ENCODE peak calls at places on chromosome 22, in four cellular contexts. W is neuronal stem cell, J is IMR-90, Q is H9. D is an unnamed sample.

GRCh38 chr22:36238348-36239149 is 778 bp downstream of the APOL2 start:
- DNase-seq in W (no peak), J (no peak), Q (peak), D (no peak)

GRCh38 chr22:19965771-19966709 is 24.4 kb upstream of the TXNRD2 start:
- DNase-seq in W (no peak), J (no peak), Q (peak), D (peak)

GRCh38 chr22:50399751-50400331 is 56.7 kb downstream of the PPP6R2 start:
- DNase-seq in W (peak), J (no peak), Q (peak), D (peak)

GRCh38 chr22:37701121-37701786 is 4.4 kb downstream of the TRIOBP start:
- DNase-seq in W (no peak), J (peak), Q (no peak), D (no peak)

GRCh38 chr22:20906387-20906767 is 10.8 kb upstream of the CRKL start:
- DNase-seq in W (no peak), J (no peak), Q (no peak), D (no peak)

GRCh38 chr22:46788426-46789168 is 26.1 kb downstream of the TBC1D22A start:
- DNase-seq in W (no peak), J (no peak), Q (no peak), D (no peak)

GRCh38 chr22:20602589-20603164 is 95.3 kb downstream of the MED15 start:
- DNase-seq in W (no peak), J (no peak), Q (peak), D (no peak)

GRCh38 chr22:36328635-36329216 is 59.0 kb downstream of the MYH9 start:
- DNase-seq in W (no peak), J (peak), Q (no peak), D (peak)

GRCh38 chr22:19769393-19769715 is 8.8 kb downstream of the TBX1 start:
- DNase-seq in W (no peak), J (no peak), Q (no peak), D (no peak)

GRCh38 chr22:46731246-46732040 is 6.6 kb downstream of the CERK start:
- DNase-seq in W (no peak), J (no peak), Q (peak), D (peak)

GRCh38 chr22:22110548-22111266 is 128.1 kb upstream of the TOP3B start:
- DNase-seq in W (peak), J (peak), Q (peak), D (peak)

GRCh38 chr22:19607198-19608113 is 83.2 kb upstream of the CLDN5 start:
- DNase-seq in W (no peak), J (peak), Q (peak), D (no peak)

GRCh38 chr22:50444663-50445062 is 30.2 kb downstream of the SBF1 start:
- DNase-seq in W (no peak), J (peak), Q (no peak), D (peak)

DNA sequence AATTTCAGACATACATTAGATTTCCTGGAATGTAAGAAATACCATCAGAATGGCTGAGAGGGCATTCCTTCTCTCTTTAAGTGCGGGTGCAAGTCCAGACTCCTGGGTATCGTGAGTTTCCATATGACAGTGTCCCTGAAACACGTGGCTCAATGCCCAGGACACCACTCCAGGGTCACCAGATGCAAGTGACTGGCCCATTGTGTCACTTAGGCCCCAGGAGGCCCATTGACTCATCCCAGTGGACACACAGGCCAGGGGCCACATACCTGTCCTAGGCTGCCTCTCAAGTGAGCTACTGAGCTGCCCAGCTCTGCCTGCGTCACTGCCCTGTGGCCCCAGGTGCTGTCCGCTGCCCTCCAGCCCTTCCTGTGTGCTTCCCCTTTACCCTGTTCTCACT is 18.5 kb downstream of the FBLN1 start:
- DNase-seq in W (no peak), J (no peak), Q (no peak), D (no peak)
- H2BK15ac ChIP-seq in W (no peak), J (no peak), Q (no peak), D (no peak)

DNA sequence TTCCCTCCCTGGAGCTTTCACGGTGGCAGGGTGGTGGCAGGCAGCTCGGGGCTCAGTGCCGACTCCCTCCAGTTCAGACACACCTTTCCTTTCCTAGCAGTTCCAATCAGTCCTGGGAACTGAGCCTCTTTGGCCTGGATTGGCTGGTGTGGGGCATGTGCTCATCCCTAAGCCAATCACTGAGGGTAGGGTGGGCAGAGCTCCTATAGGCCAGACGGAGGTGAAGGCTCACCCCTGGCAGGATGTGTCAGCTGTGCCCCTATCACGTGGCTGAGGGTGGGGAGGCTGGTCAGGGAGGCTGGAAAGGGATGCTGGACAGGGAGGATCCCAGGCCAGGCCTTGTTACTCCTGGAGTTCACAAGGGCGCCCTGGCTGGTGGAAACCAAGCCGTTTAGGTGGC is 40.2 kb downstream of the CACNA1I start:
- DNase-seq in W (no peak), J (no peak), Q (no peak), D (no peak)
- H2BK15ac ChIP-seq in W (no peak), J (no peak), Q (no peak), D (no peak)

GRCh38 chr22:30718938-30719337 is 24.3 kb downstream of the OSBP2 start:
- DNase-seq in W (no peak), J (no peak), Q (no peak), D (no peak)
- H2BK15ac ChIP-seq in W (no peak), J (peak), Q (no peak), D (no peak)

GRCh38 chr22:24592144-24592845 is 578 bp downstream of the LRRC75B start:
- DNase-seq in W (peak), J (no peak), Q (peak), D (peak)
- H2BK15ac ChIP-seq in W (peak), J (no peak), Q (no peak), D (no peak)

DNA sequence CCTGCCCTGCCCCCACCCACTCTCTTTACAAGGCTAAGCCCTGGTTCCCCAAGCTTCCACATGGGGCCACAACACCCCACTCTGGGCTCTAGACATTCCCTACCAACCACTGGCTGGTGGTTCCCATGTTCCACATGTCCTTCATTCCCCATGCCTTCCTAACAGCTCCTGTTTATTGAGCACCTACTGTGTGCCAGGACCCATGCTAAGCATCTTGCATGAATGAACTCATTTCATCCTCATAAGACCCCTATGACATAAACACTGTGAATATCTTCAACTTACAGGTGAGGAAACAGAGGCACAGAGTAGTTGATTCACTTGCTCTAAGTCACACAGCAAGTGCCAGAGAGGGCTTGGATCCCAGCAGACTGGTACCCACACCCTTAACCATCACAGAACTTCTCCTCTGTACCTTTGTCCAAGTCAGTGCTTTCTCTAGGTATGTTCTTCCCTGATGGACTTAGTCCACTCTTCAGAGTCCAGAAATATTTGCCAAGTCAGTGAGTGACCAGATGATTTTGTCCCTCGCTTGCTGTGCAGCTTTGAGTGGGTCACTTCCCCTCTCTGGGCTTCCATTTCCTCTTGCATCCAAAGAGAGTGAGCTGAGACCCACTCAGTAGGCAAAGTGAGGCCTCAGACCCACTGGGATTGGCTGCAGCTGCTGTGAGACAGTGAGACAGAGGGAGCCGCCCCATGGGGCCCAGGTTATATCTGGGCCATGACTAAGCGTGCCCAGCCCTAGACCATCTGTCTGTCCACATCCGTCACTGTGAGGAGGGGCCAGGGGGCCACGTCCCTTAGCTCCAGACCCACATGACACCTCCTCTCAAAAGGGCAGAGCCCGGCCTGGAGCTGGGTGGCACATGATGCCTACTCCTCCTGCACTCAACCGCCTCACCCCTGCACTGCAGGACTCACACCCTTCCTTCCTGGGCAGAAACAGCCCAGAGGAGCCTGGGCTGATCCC is 132.4 kb downstream of the MN1 start:
- DNase-seq in W (no peak), J (peak), Q (peak), D (peak)
- H2BK15ac ChIP-seq in W (peak), J (no peak), Q (no peak), D (no peak)

D was measured in mesendoderm.